ENCODE peak calls at places on chromosomes 11 and 22, in seven cellular contexts. N is endothelial cell of umbilical vein, S is body of pancreas, W is A549, R is lower leg skin, B is uterus, I is tibial nerve. F is an unnamed sample.

GRCh38 chr11:110158317-110159200 is 65.4 kb downstream of the ZC3H12C start:
- DNase-seq in N (no peak), S (no peak), W (no peak), R (no peak), B (no peak), I (no peak), F (no peak)

GRCh38 chr11:62012451-62013265 is 45.2 kb upstream of the FTH1 start:
- DNase-seq in N (no peak), S (no peak), W (peak; percentile 79), R (no peak), B (no peak), I (no peak), F (no peak)

GRCh38 chr22:42202669-42203068 is 67.8 kb downstream of the TCF20 start:
- DNase-seq in N (no peak), S (no peak), W (no peak), R (no peak), B (no peak), I (no peak), F (no peak)

GRCh38 chr11:129881570-129882170 is 13.7 kb downstream of the NFRKB start:
- DNase-seq in N (peak; percentile 41), S (no peak), W (peak; percentile 27), R (no peak), B (no peak), I (no peak), F (peak; percentile 53)

GRCh38 chr22:47092896-47093311 is 330.5 kb downstream of the TBC1D22A start:
- DNase-seq in N (no peak), S (no peak), W (no peak), R (no peak), B (no peak), I (no peak), F (no peak)

GRCh38 chr11:14364322-14364721 is 5.3 kb upstream of the RRAS2 start:
- DNase-seq in N (no peak), S (no peak), W (no peak), R (no peak), B (no peak), I (no peak), F (no peak)

GRCh38 chr11:86459682-86460460 is 85.2 kb downstream of the CCDC81 start:
- DNase-seq in N (peak; percentile 99), S (peak; percentile 74), W (peak; percentile 74), R (no peak), B (peak; percentile 65), I (no peak), F (peak; percentile 56)

GRCh38 chr22:21766933-21767462 is 31.4 kb upstream of the YPEL1 start:
- DNase-seq in N (no peak), S (peak; percentile 22), W (no peak), R (no peak), B (no peak), I (no peak), F (peak; percentile 29)

GRCh38 chr11:128852327-128853023 is 14.6 kb downstream of the KCNJ1 start:
- DNase-seq in N (no peak), S (peak; percentile 93), W (no peak), R (no peak), B (no peak), I (no peak), F (no peak)

GRCh38 chr11:113014262-113014661 is 53.0 kb downstream of the NCAM1 start:
- DNase-seq in N (no peak), S (no peak), W (no peak), R (no peak), B (peak; percentile 31), I (no peak), F (no peak)

GRCh38 chr22:40213478-40213877 is 35.8 kb downstream of the TNRC6B start:
- DNase-seq in N (peak; percentile 41), S (no peak), W (no peak), R (no peak), B (no peak), I (no peak), F (no peak)

GRCh38 chr11:115587718-115588342 is 83.6 kb upstream of the CADM1 start:
- DNase-seq in N (no peak), S (no peak), W (no peak), R (no peak), B (no peak), I (no peak), F (no peak)

GRCh38 chr22:18110194-18110943 is at the start of gene TUBA8:
- DNase-seq in N (peak; percentile 29), S (peak; percentile 55), W (no peak), R (peak; percentile 31), B (no peak), I (no peak), F (peak; percentile 75)

GRCh38 chr11:23997356-23997755 is 499.5 kb upstream of the LUZP2 start:
- DNase-seq in N (no peak), S (no peak), W (no peak), R (no peak), B (no peak), I (no peak), F (no peak)

GRCh38 chr22:37999640-38000272 is 15.4 kb upstream of the SOX10 start:
- DNase-seq in N (peak; percentile 23), S (peak; percentile 32), W (no peak), R (no peak), B (no peak), I (no peak), F (no peak)
- TF ChIP-seq POLR2A in N (no peak), S (no peak), W (no peak), R (no peak), B (no peak), I (peak; percentile 50), F (no peak)

GRCh38 chr11:119693253-119693815 is 35.7 kb downstream of the NECTIN1 start:
- DNase-seq in N (no peak), S (no peak), W (no peak), R (no peak), B (no peak), I (no peak), F (no peak)
- TF ChIP-seq POLR2A in N (no peak), S (no peak), W (no peak), R (no peak), B (no peak), I (no peak), F (no peak)

GRCh38 chr11:64867748-64868462 is 10.5 kb downstream of the EHD1 start:
- DNase-seq in N (no peak), S (no peak), W (no peak), R (no peak), B (no peak), I (no peak), F (no peak)

GRCh38 chr11:64870893-64871849 is 7.2 kb downstream of the EHD1 start:
- DNase-seq in N (peak; percentile 72), S (peak; percentile 48), W (no peak), R (no peak), B (no peak), I (no peak), F (no peak)

GRCh38 chr11:64868904-64869570 is 9.4 kb downstream of the EHD1 start:
- DNase-seq in N (peak; percentile 94), S (no peak), W (peak; percentile 60), R (no peak), B (peak; percentile 69), I (no peak), F (no peak)

GRCh38 chr11:64869571-64870175 is 8.7 kb downstream of the EHD1 start:
- DNase-seq in N (no peak), S (no peak), W (no peak), R (no peak), B (no peak), I (no peak), F (no peak)

GRCh38 chr11:64870176-64870892 is 8.1 kb downstream of the EHD1 start:
- DNase-seq in N (peak; percentile 83), S (peak; percentile 52), W (no peak), R (no peak), B (no peak), I (no peak), F (no peak)
- TF ChIP-seq POLR2A in N (peak; percentile 30), S (no peak), W (no peak), R (no peak), B (no peak), I (no peak), F (no peak)

GRCh38 chr22:23909258-23909898 is 15.2 kb downstream of the MIF start:
- DNase-seq in N (no peak), S (no peak), W (no peak), R (no peak), B (peak; percentile 16), I (no peak), F (no peak)
- TF ChIP-seq POLR2A in N (no peak), S (peak; percentile 24), W (no peak), R (no peak), B (no peak), I (no peak), F (no peak)

DNA sequence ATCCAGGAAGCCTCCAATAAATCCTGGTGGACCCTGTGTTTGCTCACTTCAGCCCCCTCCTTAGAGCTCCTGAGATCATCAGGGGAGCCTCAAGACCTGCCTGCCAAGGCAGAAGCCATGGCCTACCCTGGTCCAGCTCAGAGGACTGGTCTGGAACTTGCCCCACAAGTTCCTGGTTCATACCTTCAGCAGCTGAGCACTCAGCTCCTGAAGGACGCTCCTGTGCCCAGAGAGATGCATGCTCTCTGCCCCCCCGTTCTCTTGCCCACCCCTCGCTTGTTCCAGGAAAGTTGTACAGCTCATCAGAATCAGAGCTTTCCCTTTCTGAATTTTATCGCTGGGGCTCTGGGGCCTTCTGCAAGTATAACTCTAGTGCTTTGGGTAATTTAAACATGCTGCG is 210.5 kb upstream of the ISX start:
- DNase-seq in N (no peak), S (no peak), W (no peak), R (no peak), B (no peak), I (no peak), F (no peak)
- TF ChIP-seq POLR2A in N (no peak), S (no peak), W (no peak), R (no peak), B (no peak), I (no peak), F (no peak)

DNA sequence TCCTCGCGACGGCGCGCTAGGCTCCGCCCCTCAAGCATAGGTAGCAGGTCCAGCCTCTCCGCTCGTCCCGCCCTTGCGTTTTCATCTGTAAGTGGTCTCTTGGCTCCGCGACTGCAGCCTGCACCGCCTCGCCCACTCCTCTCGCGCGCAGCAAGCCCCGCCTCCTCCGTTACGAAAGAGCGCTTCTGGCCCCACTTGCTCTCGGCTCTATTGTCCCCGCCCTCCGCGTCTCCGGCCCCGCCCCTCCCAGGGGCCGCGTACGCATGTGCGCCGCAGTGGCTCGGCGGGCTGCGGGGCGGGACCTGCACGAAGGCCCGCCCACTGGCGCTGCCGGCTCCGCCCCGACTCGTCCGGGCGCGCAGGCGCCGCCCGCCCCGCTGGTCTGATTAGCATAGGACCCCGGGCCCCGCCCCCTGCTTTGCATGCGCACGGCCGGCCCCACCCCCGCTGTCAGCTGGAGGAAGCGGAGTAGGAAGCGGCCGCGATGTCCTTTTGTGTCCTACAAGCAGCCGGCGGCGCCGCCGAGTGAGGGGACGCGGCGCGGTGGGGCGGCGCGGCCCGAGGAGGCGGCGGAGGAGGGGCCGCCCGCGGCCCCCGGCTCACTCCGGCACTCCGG is at the start of gene ESRRA:
- DNase-seq in N (peak; percentile 99), S (peak; percentile 100), W (peak; percentile 99), R (peak; percentile 99), B (peak; percentile 99), I (peak; percentile 100), F (peak; percentile 100)
- TF ChIP-seq POLR2A in N (no peak), S (no peak), W (peak; percentile 20), R (no peak), B (peak; percentile 10), I (peak; percentile 49), F (no peak)

F was measured in stomach.